ENCODE peak calls at places on chromosomes 2 and 18, in five cellular contexts. One of them, this sample, is unnamed.

GRCh38 chr2:119123359-119123758 is 35.2 kb downstream of the C1QL2 start:
- DNase-seq in A673: no peak
- DNase-seq in PC-3: no peak
- DNase-seq in heart left ventricle: no peak
- DNase-seq in AG04450: no peak
- DNase-seq in this sample: no peak

GRCh38 chr2:72112421-72112820 is 35.2 kb downstream of the CYP26B1 start:
- DNase-seq in AG04450: no peak
- DNase-seq in A673: no peak
- DNase-seq in heart left ventricle: no peak
- DNase-seq in PC-3: peak; percentile 76
- DNase-seq in this sample: no peak

GRCh38 chr2:17051558-17051957 is 385.9 kb upstream of the CYRIA start:
- DNase-seq in AG04450: no peak
- DNase-seq in heart left ventricle: no peak
- DNase-seq in PC-3: no peak
- DNase-seq in A673: peak; percentile 23
- DNase-seq in this sample: no peak

GRCh38 chr2:24721470-24721869 is 71.7 kb downstream of the PTRHD1 start:
- DNase-seq in A673: peak; percentile 32
- DNase-seq in PC-3: peak; percentile 46
- DNase-seq in AG04450: peak; percentile 71
- DNase-seq in heart left ventricle: peak; percentile 75
- DNase-seq in this sample: no peak

GRCh38 chr2:163690896-163691295 is 44.9 kb downstream of the FIGN start:
- DNase-seq in heart left ventricle: no peak
- DNase-seq in PC-3: no peak
- DNase-seq in A673: no peak
- DNase-seq in AG04450: no peak
- DNase-seq in this sample: no peak

GRCh38 chr2:121727332-121727731 is 9.3 kb downstream of the NIFK start:
- DNase-seq in AG04450: no peak
- DNase-seq in heart left ventricle: no peak
- DNase-seq in PC-3: no peak
- DNase-seq in A673: no peak
- DNase-seq in this sample: no peak

GRCh38 chr2:229553091-229553490 is 161.3 kb downstream of the DNER start:
- DNase-seq in PC-3: peak; percentile 4
- DNase-seq in heart left ventricle: no peak
- DNase-seq in A673: no peak
- DNase-seq in AG04450: no peak
- DNase-seq in this sample: no peak

GRCh38 chr2:173981520-173981919 is 16.3 kb upstream of the SP3 start:
- DNase-seq in heart left ventricle: no peak
- DNase-seq in A673: no peak
- DNase-seq in PC-3: no peak
- DNase-seq in AG04450: no peak
- DNase-seq in this sample: no peak

GRCh38 chr2:147197754-147198153 is 647.1 kb upstream of the ACVR2A start:
- DNase-seq in PC-3: no peak
- DNase-seq in A673: no peak
- DNase-seq in AG04450: no peak
- DNase-seq in heart left ventricle: no peak
- DNase-seq in this sample: no peak

GRCh38 chr2:219509780-219510511 is 4.3 kb upstream of the ASIC4 start:
- DNase-seq in heart left ventricle: peak; percentile 60
- DNase-seq in AG04450: no peak
- DNase-seq in PC-3: peak; percentile 61
- DNase-seq in A673: peak; percentile 72
- DNase-seq in this sample: peak; percentile 9

GRCh38 chr18:3305354-3305762 is 43.4 kb downstream of the MYL12B start:
- DNase-seq in heart left ventricle: no peak
- DNase-seq in PC-3: peak; percentile 95
- DNase-seq in AG04450: peak; percentile 93
- DNase-seq in A673: peak; percentile 51
- DNase-seq in this sample: peak; percentile 35

GRCh38 chr2:147364597-147364996 is 480.2 kb upstream of the ACVR2A start:
- DNase-seq in heart left ventricle: no peak
- DNase-seq in PC-3: no peak
- DNase-seq in A673: no peak
- DNase-seq in AG04450: no peak
- DNase-seq in this sample: no peak

GRCh38 chr2:234847639-234848038 is 104.2 kb upstream of the SH3BP4 start:
- DNase-seq in heart left ventricle: no peak
- DNase-seq in A673: no peak
- DNase-seq in PC-3: no peak
- DNase-seq in AG04450: no peak
- DNase-seq in this sample: no peak

GRCh38 chr2:16900405-16901025 is 234.9 kb upstream of the CYRIA start:
- DNase-seq in heart left ventricle: no peak
- DNase-seq in PC-3: peak; percentile 34
- DNase-seq in A673: peak; percentile 68
- DNase-seq in AG04450: no peak
- DNase-seq in this sample: no peak

GRCh38 chr18:39519741-39520140 is 1954.1 kb upstream of the CELF4 start:
- DNase-seq in AG04450: no peak
- DNase-seq in heart left ventricle: no peak
- DNase-seq in A673: no peak
- DNase-seq in PC-3: peak; percentile 9
- DNase-seq in this sample: no peak

GRCh38 chr2:241701155-241701404 is 759 bp upstream of the ING5 start:
- DNase-seq in AG04450: peak; percentile 21
- DNase-seq in heart left ventricle: no peak
- DNase-seq in A673: no peak
- DNase-seq in PC-3: no peak
- DNase-seq in this sample: no peak

GRCh38 chr2:234555616-234556249 is 58.9 kb upstream of the ARL4C start:
- DNase-seq in PC-3: peak; percentile 35
- DNase-seq in heart left ventricle: no peak
- DNase-seq in A673: no peak
- DNase-seq in AG04450: no peak
- DNase-seq in this sample: no peak

GRCh38 chr2:25897500-25897899 is 19.2 kb upstream of the ASXL2 start:
- DNase-seq in AG04450: no peak
- DNase-seq in heart left ventricle: no peak
- DNase-seq in PC-3: no peak
- DNase-seq in A673: no peak
- DNase-seq in this sample: no peak

GRCh38 chr2:132620115-132620514 is 49.9 kb downstream of the LYPD1 start:
- DNase-seq in heart left ventricle: no peak
- DNase-seq in AG04450: no peak
- DNase-seq in A673: peak; percentile 17
- DNase-seq in PC-3: peak; percentile 65
- DNase-seq in this sample: no peak

GRCh38 chr2:233814063-233814435 is 35.9 kb downstream of the MROH2A start:
- DNase-seq in A673: peak; percentile 23
- DNase-seq in PC-3: no peak
- DNase-seq in heart left ventricle: no peak
- DNase-seq in AG04450: no peak
- DNase-seq in this sample: no peak

DNA sequence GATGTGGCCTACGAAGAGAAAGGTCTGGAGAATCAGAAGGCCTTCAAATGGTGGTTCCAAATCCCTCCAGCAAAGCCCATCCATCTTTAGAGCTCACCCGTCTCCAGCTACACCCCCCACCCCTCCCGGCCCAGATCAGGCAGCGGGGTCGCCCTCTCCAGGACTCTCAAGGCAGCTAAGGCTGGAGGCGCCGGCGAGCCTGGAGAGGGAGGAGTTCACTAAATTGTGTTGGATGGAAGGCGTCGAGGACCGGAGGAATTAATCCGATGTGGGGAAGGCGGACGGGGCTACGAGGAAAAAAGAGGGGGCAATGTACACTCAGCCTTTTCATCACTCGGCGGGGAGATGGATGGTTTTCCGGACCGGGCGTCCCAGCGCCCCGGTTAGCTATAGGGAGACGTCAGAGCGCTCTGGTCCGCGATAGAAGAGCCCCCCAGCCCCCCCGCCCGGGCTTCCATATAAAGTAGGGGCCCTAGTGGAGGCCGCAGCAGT is at the start of gene GRP:
- DNase-seq in PC-3: no peak
- DNase-seq in heart left ventricle: no peak
- DNase-seq in A673: peak; percentile 66
- DNase-seq in AG04450: no peak
- DNase-seq in this sample: no peak
- H3K4me3 ChIP-seq in PC-3: no peak within 1 kb of the TSS
- H3K4me3 ChIP-seq in heart left ventricle: peak within 1 kb of the TSS; percentile 10
- H3K4me3 ChIP-seq in A673: peak within 1 kb of the TSS; percentile 86
- H3K4me3 ChIP-seq in AG04450: no peak within 1 kb of the TSS
- H3K4me3 ChIP-seq in this sample: no peak within 1 kb of the TSS

DNA sequence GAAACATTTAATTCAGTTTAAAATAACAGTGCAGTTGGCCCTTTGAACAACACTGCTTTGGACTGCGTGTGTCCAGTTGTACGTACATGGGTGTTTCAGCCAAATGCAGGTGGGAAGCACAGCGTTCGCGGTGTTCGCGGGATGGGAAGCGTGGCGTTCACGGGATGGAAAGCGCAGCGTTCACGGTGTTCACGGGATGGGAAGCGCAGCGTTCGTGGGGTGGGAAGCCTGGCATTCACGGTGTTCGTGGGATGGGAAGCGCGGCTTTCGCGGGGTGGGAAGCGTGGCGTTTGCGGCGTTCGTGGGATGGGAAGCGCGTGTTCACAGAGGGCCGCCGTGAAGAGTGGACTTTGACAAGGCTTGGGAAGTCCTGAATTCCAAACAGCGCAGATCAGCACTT is 47.6 kb downstream of the CTDP1 start:
- DNase-seq in PC-3: no peak
- DNase-seq in A673: no peak
- DNase-seq in heart left ventricle: peak; percentile 7
- DNase-seq in AG04450: no peak
- DNase-seq in this sample: no peak
- H3K9me3 ChIP-seq in PC-3: no peaks in the 10 kb centered on the region
- H3K9me3 ChIP-seq in A673: peaks cover 10% of the 10 kb centered on the region
- H3K9me3 ChIP-seq in heart left ventricle: peaks cover 5% of the 10 kb centered on the region
- H3K9me3 ChIP-seq in AG04450: peaks cover 72% of the 10 kb centered on the region
- H3K9me3 ChIP-seq in this sample: peaks cover 4% of the 10 kb centered on the region

GRCh38 chr2:65360441-65360840 is 72.0 kb downstream of the SPRED2 start:
- DNase-seq in A673: no peak
- DNase-seq in PC-3: no peak
- DNase-seq in AG04450: no peak
- DNase-seq in heart left ventricle: no peak
- DNase-seq in this sample: no peak
- H3K27me3 ChIP-seq in A673: no peaks in the 10 kb centered on the region
- H3K27me3 ChIP-seq in PC-3: no peaks in the 10 kb centered on the region
- H3K27me3 ChIP-seq in AG04450: no peaks in the 10 kb centered on the region
- H3K27me3 ChIP-seq in heart left ventricle: no peaks in the 10 kb centered on the region
- H3K27me3 ChIP-seq in this sample: no peaks in the 10 kb centered on the region

GRCh38 chr2:182870227-182870626 is 3.8 kb upstream of the FRZB start:
- DNase-seq in PC-3: peak; percentile 38
- DNase-seq in heart left ventricle: no peak
- DNase-seq in AG04450: no peak
- DNase-seq in A673: peak; percentile 64
- DNase-seq in this sample: no peak
- H3K4me3 ChIP-seq in PC-3: no peak overlapping the region
- H3K4me3 ChIP-seq in heart left ventricle: no peak overlapping the region
- H3K4me3 ChIP-seq in AG04450: no peak overlapping the region
- H3K4me3 ChIP-seq in A673: no peak overlapping the region
- H3K4me3 ChIP-seq in this sample: no peak overlapping the region

GRCh38 chr2:112996635-112997034 is 8.6 kb upstream of the IL36A start:
- DNase-seq in AG04450: no peak
- DNase-seq in heart left ventricle: no peak
- DNase-seq in A673: no peak
- DNase-seq in PC-3: no peak
- DNase-seq in this sample: peak; percentile 68

GRCh38 chr2:112994648-112995047 is 10.6 kb upstream of the IL36A start:
- DNase-seq in A673: no peak
- DNase-seq in PC-3: no peak
- DNase-seq in AG04450: no peak
- DNase-seq in heart left ventricle: no peak
- DNase-seq in this sample: no peak

GRCh38 chr2:112989611-112990010 is 11.8 kb downstream of the IL36G start:
- DNase-seq in A673: no peak
- DNase-seq in PC-3: no peak
- DNase-seq in heart left ventricle: no peak
- DNase-seq in AG04450: no peak
- DNase-seq in this sample: no peak

GRCh38 chr2:112995346-112995920 is 9.8 kb upstream of the IL36A start:
- DNase-seq in A673: no peak
- DNase-seq in PC-3: no peak
- DNase-seq in AG04450: no peak
- DNase-seq in heart left ventricle: no peak
- DNase-seq in this sample: no peak

GRCh38 chr2:112993831-112994230 is 11.4 kb upstream of the IL36A start:
- DNase-seq in A673: no peak
- DNase-seq in AG04450: no peak
- DNase-seq in heart left ventricle: no peak
- DNase-seq in PC-3: no peak
- DNase-seq in this sample: no peak
- H3K9me3 ChIP-seq in A673: no peaks in the 10 kb centered on the region
- H3K9me3 ChIP-seq in AG04450: no peaks in the 10 kb centered on the region
- H3K9me3 ChIP-seq in heart left ventricle: peaks cover 23% of the 10 kb centered on the region
- H3K9me3 ChIP-seq in PC-3: peaks cover 10% of the 10 kb centered on the region
- H3K9me3 ChIP-seq in this sample: peaks cover 7% of the 10 kb centered on the region

GRCh38 chr2:126720031-126720368 is 64.0 kb downstream of the GYPC start:
- DNase-seq in AG04450: no peak
- DNase-seq in heart left ventricle: no peak
- DNase-seq in PC-3: no peak
- DNase-seq in A673: no peak
- DNase-seq in this sample: no peak

GRCh38 chr2:126719191-126720030 is 63.5 kb downstream of the GYPC start:
- DNase-seq in AG04450: no peak
- DNase-seq in A673: no peak
- DNase-seq in heart left ventricle: peak; percentile 51
- DNase-seq in PC-3: no peak
- DNase-seq in this sample: no peak

GRCh38 chr2:126722081-126722480 is 66.1 kb downstream of the GYPC start:
- DNase-seq in AG04450: no peak
- DNase-seq in heart left ventricle: no peak
- DNase-seq in PC-3: no peak
- DNase-seq in A673: no peak
- DNase-seq in this sample: no peak

GRCh38 chr2:126722546-126722945 is 66.6 kb downstream of the GYPC start:
- DNase-seq in heart left ventricle: no peak
- DNase-seq in A673: no peak
- DNase-seq in PC-3: no peak
- DNase-seq in AG04450: no peak
- DNase-seq in this sample: no peak

GRCh38 chr2:126720647-126721046 is 64.7 kb downstream of the GYPC start:
- DNase-seq in AG04450: no peak
- DNase-seq in PC-3: no peak
- DNase-seq in heart left ventricle: no peak
- DNase-seq in A673: no peak
- DNase-seq in this sample: no peak
- H3K27me3 ChIP-seq in AG04450: peaks cover 2% of the 10 kb centered on the region
- H3K27me3 ChIP-seq in PC-3: peaks cover 13% of the 10 kb centered on the region
- H3K27me3 ChIP-seq in heart left ventricle: no peaks in the 10 kb centered on the region
- H3K27me3 ChIP-seq in A673: no peaks in the 10 kb centered on the region
- H3K27me3 ChIP-seq in this sample: no peaks in the 10 kb centered on the region

GRCh38 chr2:57877811-57878572 is 168.6 kb upstream of the VRK2 start:
- DNase-seq in AG04450: no peak
- DNase-seq in heart left ventricle: no peak
- DNase-seq in PC-3: peak; percentile 54
- DNase-seq in A673: no peak
- DNase-seq in this sample: no peak
- H3K4me3 ChIP-seq in AG04450: no peak overlapping the region
- H3K4me3 ChIP-seq in heart left ventricle: no peak overlapping the region
- H3K4me3 ChIP-seq in PC-3: no peak overlapping the region
- H3K4me3 ChIP-seq in A673: no peak overlapping the region
- H3K4me3 ChIP-seq in this sample: no peak overlapping the region